ENCODE peak calls at places on chromosomes 16 and 17, in six cellular contexts. Z is activated gamma-delta T cell treated with Interleukin-2 at 50 U/mL for 16 hours, P is colonic mucosa, W is progenitor cell of endocrine pancreas, D is mucosa of gallbladder, A is HEK293T. E is an unnamed sample.

GRCh38 chr17:21549107-21549687 is 143.1 kb upstream of the KCNJ18 start:
- DNase-seq in W (no peak), A (no peak), Z (no peak), P (no peak), D (no peak), E (no peak)

GRCh38 chr16:76265434-76266045 is 11.7 kb upstream of the CNTNAP4 start:
- DNase-seq in A (peak), P (peak), D (no peak), W (no peak), Z (no peak), E (peak)

GRCh38 chr16:27097671-27098275 is 31.0 kb downstream of the C16orf82 start:
- DNase-seq in A (no peak), D (no peak), W (no peak), Z (no peak), P (no peak), E (no peak)

GRCh38 chr17:69716571-69716970 is 302.1 kb downstream of the MAP2K6 start:
- DNase-seq in D (no peak), Z (no peak), W (no peak), A (no peak), P (no peak), E (no peak)

GRCh38 chr17:75909051-75909811 is 4.5 kb upstream of the MRPL38 start:
- DNase-seq in D (no peak), Z (no peak), A (no peak), W (no peak), P (no peak), E (no peak)

GRCh38 chr16:70428178-70428998 is 10.5 kb downstream of the ST3GAL2 start:
- DNase-seq in W (peak), D (peak), Z (no peak), P (peak), A (peak), E (peak)

GRCh38 chr16:23113185-23113584 is 36.1 kb downstream of the USP31 start:
- DNase-seq in W (no peak), Z (no peak), A (no peak), P (no peak), D (no peak), E (no peak)

GRCh38 chr17:70021726-70022125 is 53.3 kb upstream of the KCNJ16 start:
- DNase-seq in D (no peak), P (no peak), Z (no peak), W (no peak), A (no peak), E (no peak)

GRCh38 chr16:77660311-77660710 is 62.0 kb upstream of the NUDT7 start:
- DNase-seq in A (peak), P (no peak), W (no peak), Z (no peak), D (no peak), E (no peak)

GRCh38 chr17:82205720-82206508 is 6.7 kb downstream of the CCDC57 start:
- DNase-seq in P (peak), Z (peak), W (peak), A (peak), D (peak), E (peak)

E was measured in H1.